ENCODE peak calls at places on chromosomes 1 and 21, in six cellular contexts. B is A549, J is GM12878, O is NB4, R is K562, I is HepG2. S is an unnamed sample.

GRCh38 chr1:203028067-203028783 is 1.9 kb downstream of the PPFIA4 start:
- DNase-seq in B (no peak), J (no peak), O (no peak), R (peak), I (no peak), S (no peak)

GRCh38 chr21:21415741-21416140 is 417.5 kb downstream of the NCAM2 start:
- DNase-seq in B (no peak), J (no peak), O (no peak), R (no peak), I (no peak), S (no peak)

GRCh38 chr1:13766906-13767564 is 67.0 kb downstream of the PRDM2 start:
- DNase-seq in B (no peak), J (no peak), O (no peak), R (no peak), I (no peak), S (no peak)

GRCh38 chr1:9865745-9866144 is 42.0 kb upstream of the CLSTN1 start:
- DNase-seq in B (no peak), J (no peak), O (no peak), R (no peak), I (no peak), S (peak)

GRCh38 chr1:234139966-234140365 is 233.3 kb upstream of the COA6 start:
- DNase-seq in B (peak), J (no peak), O (no peak), R (no peak), I (peak), S (peak)

GRCh38 chr1:47875831-47876586 is 121.2 kb downstream of the TRABD2B start:
- DNase-seq in B (no peak), J (peak), O (no peak), R (no peak), I (peak), S (no peak)

GRCh38 chr1:116370186-116370585 is 2.9 kb upstream of the ATP1A1 start:
- DNase-seq in B (no peak), J (no peak), O (no peak), R (no peak), I (no peak), S (no peak)

GRCh38 chr21:36973986-36974850 is 7.7 kb upstream of the HLCS start:
- DNase-seq in B (no peak), J (no peak), O (no peak), R (peak), I (no peak), S (no peak)

GRCh38 chr21:32155226-32155625 is 123.6 kb downstream of the MIS18A start:
- DNase-seq in B (no peak), J (no peak), O (no peak), R (no peak), I (no peak), S (no peak)

GRCh38 chr1:77014396-77014795 is 147.1 kb downstream of the ST6GALNAC5 start:
- DNase-seq in B (no peak), J (no peak), O (no peak), R (no peak), I (no peak), S (no peak)

GRCh38 chr1:233440952-233441401 is 113.5 kb downstream of the MAP3K21 start:
- DNase-seq in B (peak), J (peak), O (peak), R (peak), I (peak), S (peak)

GRCh38 chr1:38826262-38826661 is 33.3 kb downstream of the RRAGC start:
- DNase-seq in B (no peak), J (no peak), O (no peak), R (no peak), I (no peak), S (no peak)

GRCh38 chr1:43554444-43554992 is 23.8 kb downstream of the PTPRF start:
- DNase-seq in B (peak), J (no peak), O (peak), R (peak), I (peak), S (no peak)

GRCh38 chr1:243505986-243506689 is 250.3 kb downstream of the SDCCAG8 start:
- DNase-seq in B (no peak), J (no peak), O (peak), R (peak), I (peak), S (no peak)

GRCh38 chr1:39885516-39885915 is 2.2 kb upstream of the TRIT1 start:
- DNase-seq in B (no peak), J (no peak), O (no peak), R (no peak), I (no peak), S (no peak)

GRCh38 chr21:15741510-15741909 is 11.7 kb downstream of the USP25 start:
- DNase-seq in B (no peak), J (no peak), O (no peak), R (no peak), I (no peak), S (peak)

GRCh38 chr1:225881081-225882007 is 836 bp downstream of the TMEM63A start:
- DNase-seq in B (no peak), J (no peak), O (peak), R (peak), I (peak), S (peak)

GRCh38 chr1:106608836-106609235 is 447.6 kb upstream of the PRMT6 start:
- DNase-seq in B (no peak), J (no peak), O (no peak), R (no peak), I (no peak), S (no peak)

GRCh38 chr21:15283138-15283537 is 218.3 kb upstream of the NRIP1 start:
- DNase-seq in B (no peak), J (no peak), O (no peak), R (no peak), I (no peak), S (no peak)

GRCh38 chr1:1165485-1165884 is 8.2 kb upstream of the TTLL10 start:
- DNase-seq in B (no peak), J (no peak), O (no peak), R (no peak), I (no peak), S (no peak)

GRCh38 chr1:203702130-203702577 is 62.8 kb upstream of the LAX1 start:
- DNase-seq in B (peak), J (peak), O (peak), R (peak), I (peak), S (peak)

GRCh38 chr1:35555601-35556477 is 1.4 kb downstream of the KIAA0319L start:
- DNase-seq in B (no peak), J (no peak), O (no peak), R (no peak), I (peak), S (no peak)

GRCh38 chr1:56676571-56677035 is 31.5 kb downstream of the PRKAA2 start:
- DNase-seq in B (peak), J (no peak), O (no peak), R (no peak), I (no peak), S (peak)

GRCh38 chr1:180353930-180354329 is 123.9 kb downstream of the LHX4 start:
- DNase-seq in B (no peak), J (no peak), O (no peak), R (no peak), I (no peak), S (no peak)

GRCh38 chr1:26020390-26020789 is 1.2 kb upstream of the EXTL1 start:
- DNase-seq in B (no peak), J (no peak), O (no peak), R (no peak), I (no peak), S (no peak)

GRCh38 chr1:227372662-227373061 is 54.4 kb upstream of the CDC42BPA start:
- DNase-seq in B (peak), J (no peak), O (no peak), R (no peak), I (no peak), S (peak)
- TF ChIP-seq MYC in B (no peak), J (no peak), O (no peak), R (no peak), I (no peak), S (no peak)

GRCh38 chr1:207242911-207243310 is 78.6 kb upstream of the CD55 start:
- DNase-seq in B (no peak), J (no peak), O (no peak), R (no peak), I (no peak), S (no peak)

GRCh38 chr1:207243756-207244408 is 77.6 kb upstream of the CD55 start:
- DNase-seq in B (no peak), J (no peak), O (no peak), R (no peak), I (no peak), S (no peak)

GRCh38 chr1:207240325-207241095 is 81.0 kb upstream of the CD55 start:
- DNase-seq in B (no peak), J (no peak), O (no peak), R (no peak), I (peak), S (peak)

GRCh38 chr1:207239874-207240273 is 81.6 kb upstream of the CD55 start:
- DNase-seq in B (no peak), J (no peak), O (no peak), R (no peak), I (no peak), S (no peak)

GRCh38 chr1:207241164-207241934 is 80.1 kb upstream of the CD55 start:
- DNase-seq in B (no peak), J (no peak), O (no peak), R (no peak), I (peak), S (peak)
- TF ChIP-seq MYC in B (no peak), J (no peak), O (no peak), R (no peak), I (peak), S (no peak)

GRCh38 chr1:210918893-210919292 is 215.1 kb downstream of the KCNH1 start:
- DNase-seq in B (no peak), J (no peak), O (no peak), R (no peak), I (no peak), S (no peak)
- TF ChIP-seq MYC in B (no peak), J (no peak), O (no peak), R (no peak), I (no peak), S (no peak)

DNA sequence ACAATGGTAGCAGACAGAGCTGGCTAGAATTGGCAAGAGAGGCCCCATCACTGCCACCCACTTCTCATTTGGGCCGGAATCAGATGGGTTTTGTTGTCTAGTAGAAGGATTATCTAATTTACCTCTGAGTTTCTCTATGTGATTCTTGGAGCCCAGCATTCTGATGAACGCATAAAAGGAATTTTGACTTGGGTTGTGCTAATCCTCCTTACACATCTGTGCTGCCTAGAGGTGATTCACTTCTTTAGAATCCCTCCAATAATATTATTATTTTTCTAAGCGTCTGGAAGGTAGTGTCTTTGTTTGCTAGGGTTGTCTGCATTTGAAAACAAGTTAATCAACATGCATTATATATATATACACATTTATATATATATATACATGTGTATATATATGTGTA is 118.1 kb downstream of the RUNX1 start:
- DNase-seq in B (no peak), J (no peak), O (no peak), R (no peak), I (no peak), S (no peak)
- TF ChIP-seq MYC in B (no peak), J (no peak), O (no peak), R (no peak), I (no peak), S (no peak)

GRCh38 chr1:22534951-22535350 is 28.3 kb upstream of the EPHA8 start:
- DNase-seq in B (no peak), J (no peak), O (no peak), R (no peak), I (no peak), S (no peak)
- TF ChIP-seq MYC in B (no peak), J (no peak), O (no peak), R (no peak), I (no peak), S (no peak)

GRCh38 chr1:84403362-84403761 is 5.1 kb downstream of the DNASE2B start:
- DNase-seq in B (no peak), J (no peak), O (peak), R (no peak), I (no peak), S (no peak)

GRCh38 chr1:84410328-84411107 is 12.2 kb downstream of the DNASE2B start:
- DNase-seq in B (no peak), J (no peak), O (no peak), R (no peak), I (no peak), S (peak)

GRCh38 chr1:84406209-84406917 is 8.1 kb downstream of the DNASE2B start:
- DNase-seq in B (no peak), J (no peak), O (no peak), R (peak), I (no peak), S (peak)

GRCh38 chr1:84409888-84410287 is 11.6 kb downstream of the DNASE2B start:
- DNase-seq in B (no peak), J (no peak), O (no peak), R (no peak), I (no peak), S (no peak)

DNA sequence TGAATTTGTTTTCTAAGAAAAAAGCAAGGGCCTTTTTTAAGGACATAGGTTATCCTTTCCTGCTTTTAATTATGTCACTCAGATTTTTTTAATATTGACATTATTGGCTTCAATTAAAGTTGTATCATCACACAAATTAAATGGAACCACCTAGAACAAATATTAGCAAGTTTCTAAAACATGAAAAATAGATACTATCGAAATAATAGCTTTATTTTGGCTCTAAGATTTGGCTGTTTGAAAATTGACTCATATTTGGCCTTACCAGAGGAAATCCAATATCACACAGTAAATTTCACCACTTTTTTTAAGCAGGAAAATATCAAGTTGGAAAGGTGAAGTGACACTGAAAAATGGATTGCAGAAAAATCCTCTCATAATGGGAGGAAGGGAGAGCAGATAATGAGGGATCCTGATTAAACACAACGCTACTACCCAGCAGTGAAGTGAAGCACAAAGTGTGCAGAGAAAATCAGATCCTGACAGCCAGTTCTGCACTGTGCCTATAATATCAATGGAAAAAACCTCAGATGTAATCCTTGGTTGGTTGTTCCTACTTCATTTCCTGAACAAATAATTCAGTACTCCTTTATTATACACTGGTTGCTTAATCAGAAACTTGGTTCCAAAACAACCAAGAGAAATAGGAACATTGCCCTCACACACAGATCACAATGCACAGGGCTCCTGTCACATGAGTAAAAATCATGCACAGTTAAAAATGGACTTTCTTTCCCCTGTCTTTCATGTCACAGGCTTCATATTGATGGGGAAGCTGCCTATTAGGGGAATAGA is 9.4 kb downstream of the DNASE2B start:
- DNase-seq in B (no peak), J (no peak), O (no peak), R (no peak), I (no peak), S (peak)
- TF ChIP-seq MYC in B (no peak), J (no peak), O (no peak), R (no peak), I (no peak), S (no peak)

DNA sequence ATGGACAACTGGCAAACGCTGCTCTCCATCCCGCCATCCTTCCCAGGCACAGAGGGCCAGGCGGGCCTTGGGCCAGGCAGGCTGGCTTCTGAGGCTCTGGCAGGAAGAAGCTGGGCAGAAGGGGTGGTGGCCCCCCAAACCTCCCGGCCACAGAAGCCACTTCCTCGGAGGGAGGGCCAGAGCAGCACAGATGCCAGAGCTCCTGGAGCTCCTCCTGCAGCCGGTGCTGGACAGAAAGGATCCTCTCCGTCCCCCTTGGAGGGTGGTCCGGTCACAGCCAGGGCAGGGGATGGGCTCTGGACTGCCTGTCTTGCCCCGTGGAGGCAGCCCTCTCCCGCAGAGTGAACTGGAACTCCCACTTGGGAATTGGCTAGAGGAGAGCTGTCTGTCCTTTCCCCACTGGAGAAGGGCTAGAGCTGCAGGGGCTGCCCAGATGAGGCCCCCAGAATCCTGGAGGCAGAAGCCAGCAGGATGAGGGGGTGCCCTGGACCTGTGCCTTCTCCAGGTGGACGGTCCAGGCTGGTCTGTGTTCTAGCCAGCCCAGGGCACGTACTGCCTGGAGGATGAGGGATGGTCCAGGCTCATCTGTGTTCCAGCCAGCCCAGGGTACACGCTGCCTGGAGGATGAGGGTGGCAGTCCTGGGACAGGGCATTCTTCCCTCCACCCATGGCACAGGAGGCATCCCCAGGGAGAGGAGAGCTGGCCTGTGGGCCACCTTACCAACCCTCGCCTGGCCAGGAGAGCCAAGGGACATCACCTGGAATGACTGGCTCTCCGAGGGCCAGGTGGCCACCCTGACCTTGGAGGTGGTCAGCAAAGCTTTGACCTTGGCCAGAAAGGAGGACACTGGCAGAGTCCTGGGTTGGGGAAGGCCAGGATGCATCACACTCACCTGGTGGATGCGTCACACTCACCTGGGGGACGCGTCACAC is 47.3 kb upstream of the ACTRT2 start:
- DNase-seq in B (no peak), J (no peak), O (peak), R (no peak), I (no peak), S (no peak)
- TF ChIP-seq MYC in B (no peak), J (no peak), O (no peak), R (no peak), I (no peak), S (no peak)

DNA sequence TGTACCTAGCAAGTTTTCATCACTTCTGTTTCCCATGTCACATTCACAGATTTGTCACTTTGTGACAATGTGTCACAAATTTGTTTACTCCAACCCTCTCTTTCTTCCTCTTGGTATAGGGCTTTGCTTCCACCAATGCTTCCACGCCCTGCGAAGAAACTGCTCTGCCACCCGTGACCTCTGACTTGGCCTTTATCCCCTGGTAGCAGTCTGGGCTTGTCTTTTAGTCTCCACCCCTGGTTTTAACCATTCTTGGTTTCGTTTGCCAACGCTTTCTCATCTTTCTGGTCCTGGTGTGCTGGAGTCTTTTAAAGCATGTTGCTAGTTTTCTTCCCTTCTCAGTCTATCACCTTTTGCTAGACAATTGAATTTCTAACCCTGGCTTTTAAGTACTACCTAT is 8.1 kb downstream of the TACSTD2 start:
- DNase-seq in B (no peak), J (no peak), O (no peak), R (no peak), I (no peak), S (no peak)
- TF ChIP-seq MYC in B (no peak), J (no peak), O (no peak), R (no peak), I (no peak), S (no peak)

GRCh38 chr1:5750186-5751170 is 241.7 kb downstream of the NPHP4 start:
- DNase-seq in B (no peak), J (no peak), O (no peak), R (no peak), I (no peak), S (no peak)
- TF ChIP-seq MYC in B (no peak), J (no peak), O (no peak), R (no peak), I (no peak), S (no peak)

GRCh38 chr1:154295408-154296235 is 23.2 kb downstream of the HAX1 start:
- DNase-seq in B (no peak), J (no peak), O (peak), R (peak), I (no peak), S (no peak)
- TF ChIP-seq MYC in B (no peak), J (no peak), O (no peak), R (no peak), I (no peak), S (no peak)